ENCODE peak calls at places on chromosome 20, in eight cellular contexts. S is activated naive CD8-positive, alpha-beta T cell treated with anti-CD3 and anti-CD28 coated beads for 36 hours; G is small intestine; N is activated CD4-positive, alpha-beta memory T cell treated with anti-CD3 and anti-CD28 coated beads, Interleukin-2, amount 10 ng/mL, durations not matched to agents 7 days and 5 days; F is H1; R is T follicular helper cell; L is NCI-H774; U is occipital lobe. Y is an unnamed sample.

GRCh38 chr20:58233881-58234528 is 5.6 kb upstream of the ANKRD60 start:
- DNase-seq in S (peak), G (no peak), N (peak), F (no peak), R (no peak), L (no peak), U (no peak), Y (peak)

GRCh38 chr20:58449703-58450138 is 60.7 kb downstream of the VAPB start:
- DNase-seq in S (no peak), G (no peak), N (no peak), F (no peak), R (no peak), L (no peak), U (no peak), Y (no peak)

GRCh38 chr20:20375862-20376261 is 8.0 kb downstream of the INSM1 start:
- DNase-seq in S (no peak), G (no peak), N (no peak), F (no peak), R (no peak), L (peak), U (no peak), Y (no peak)

GRCh38 chr20:61896058-61896961 is 169.4 kb downstream of the TAF4 start:
- DNase-seq in S (peak), G (peak), N (peak), F (peak), R (no peak), L (peak), U (peak), Y (peak)

GRCh38 chr20:46491354-46491753 is 22.0 kb downstream of the ZNF334 start:
- DNase-seq in S (no peak), G (no peak), N (no peak), F (no peak), R (no peak), L (no peak), U (no peak), Y (no peak)

GRCh38 chr20:21702553-21703467 is 2.7 kb upstream of the PAX1 start:
- DNase-seq in S (peak), G (peak), N (peak), F (no peak), R (no peak), L (peak), U (no peak), Y (peak)

GRCh38 chr20:3777726-3778629 is 3.3 kb downstream of the SPEF1 start:
- DNase-seq in S (peak), G (peak), N (peak), F (no peak), R (no peak), L (no peak), U (no peak), Y (no peak)

GRCh38 chr20:19921349-19921793 is 95.8 kb upstream of the NAA20 start:
- DNase-seq in S (no peak), G (no peak), N (no peak), F (no peak), R (no peak), L (no peak), U (no peak), Y (no peak)

GRCh38 chr20:32206383-32207210 is 946 bp downstream of the PLAGL2 start:
- DNase-seq in S (no peak), G (peak), N (no peak), F (no peak), R (no peak), L (no peak), U (no peak), Y (no peak)

GRCh38 chr20:39877792-39878191 is 811.2 kb downstream of the MAFB start:
- DNase-seq in S (no peak), G (no peak), N (no peak), F (no peak), R (no peak), L (no peak), U (no peak), Y (no peak)

GRCh38 chr20:51420805-51421204 is 121.7 kb downstream of the NFATC2 start:
- DNase-seq in S (no peak), G (no peak), N (no peak), F (no peak), R (no peak), L (no peak), U (no peak), Y (no peak)

GRCh38 chr20:20212675-20213096 is 155.2 kb upstream of the INSM1 start:
- DNase-seq in S (no peak), G (no peak), N (no peak), F (no peak), R (no peak), L (peak), U (no peak), Y (no peak)

GRCh38 chr20:16241911-16242310 is 331.3 kb downstream of the KIF16B start:
- DNase-seq in S (no peak), G (no peak), N (no peak), F (no peak), R (no peak), L (no peak), U (peak), Y (no peak)

GRCh38 chr20:52425253-52425652 is 233.7 kb upstream of the ZFP64 start:
- DNase-seq in S (no peak), G (no peak), N (no peak), F (no peak), R (no peak), L (no peak), U (no peak), Y (no peak)

GRCh38 chr20:61813791-61814190 is 251.9 kb downstream of the TAF4 start:
- DNase-seq in S (no peak), G (no peak), N (no peak), F (no peak), R (no peak), L (no peak), U (no peak), Y (no peak)

GRCh38 chr20:51516855-51517254 is 25.7 kb downstream of the NFATC2 start:
- DNase-seq in S (no peak), G (no peak), N (no peak), F (no peak), R (no peak), L (no peak), U (no peak), Y (no peak)

GRCh38 chr20:47205577-47206123 is 150.8 kb downstream of the ZMYND8 start:
- DNase-seq in S (peak), G (peak), N (no peak), F (no peak), R (no peak), L (no peak), U (peak), Y (peak)

GRCh38 chr20:54662064-54662463 is 186.7 kb downstream of the DOK5 start:
- DNase-seq in S (no peak), G (no peak), N (no peak), F (no peak), R (no peak), L (no peak), U (no peak), Y (peak)

GRCh38 chr20:54084193-54084592 is 13.8 kb upstream of the BCAS1 start:
- DNase-seq in S (no peak), G (no peak), N (no peak), F (no peak), R (no peak), L (no peak), U (no peak), Y (no peak)

GRCh38 chr20:11260611-11261010 is 586.8 kb upstream of the JAG1 start:
- DNase-seq in S (no peak), G (no peak), N (no peak), F (no peak), R (no peak), L (no peak), U (no peak), Y (no peak)

GRCh38 chr20:5845686-5846651 is 95.8 kb downstream of the SHLD1 start:
- DNase-seq in S (no peak), G (peak), N (no peak), F (no peak), R (peak), L (no peak), U (no peak), Y (no peak)

GRCh38 chr20:10314198-10314597 is 95.6 kb downstream of the SNAP25 start:
- DNase-seq in S (no peak), G (no peak), N (no peak), F (no peak), R (no peak), L (no peak), U (peak), Y (no peak)

GRCh38 chr20:62294516-62294915 is 8.3 kb upstream of the ADRM1 start:
- DNase-seq in S (no peak), G (no peak), N (no peak), F (no peak), R (no peak), L (no peak), U (no peak), Y (no peak)

GRCh38 chr20:61296629-61297019 is 44.6 kb downstream of the CDH4 start:
- DNase-seq in S (no peak), G (no peak), N (no peak), F (no peak), R (no peak), L (no peak), U (no peak), Y (no peak)

GRCh38 chr20:12049125-12049524 is 131.4 kb downstream of the BTBD3 start:
- DNase-seq in S (no peak), G (peak), N (no peak), F (no peak), R (no peak), L (no peak), U (no peak), Y (no peak)